ENCODE peak calls at places on chromosomes 4 and X, in eight cellular contexts. I, Q, X, A, R, O, F and M are unnamed samples.

GRCh38 chr4:183797445-183798248 is 107.5 kb upstream of the STOX2 start:
- DNase-seq in I (no peak), Q (no peak), X (peak; percentile 70), A (no peak), R (no peak), O (no peak), F (peak; percentile 60), M (no peak)

GRCh38 chr4:113899260-113900177 is 79.9 kb downstream of the ARSJ start:
- DNase-seq in I (no peak), Q (no peak), X (no peak), A (no peak), R (no peak), O (no peak), F (no peak), M (no peak)

GRCh38 chr4:142314686-142315085 is 531.4 kb downstream of the INPP4B start:
- DNase-seq in I (no peak), Q (no peak), X (no peak), A (no peak), R (no peak), O (no peak), F (no peak), M (no peak)

GRCh38 chr4:185374573-185374972 is 21.2 kb downstream of the LRP2BP start:
- DNase-seq in I (no peak), Q (no peak), X (no peak), A (no peak), R (no peak), O (no peak), F (no peak), M (no peak)

GRCh38 chr4:185740471-185740873 is 71.5 kb downstream of the SORBS2 start:
- DNase-seq in I (no peak), Q (no peak), X (no peak), A (no peak), R (no peak), O (no peak), F (no peak), M (no peak)

GRCh38 chr4:48329193-48329592 is 12.1 kb upstream of the SLAIN2 start:
- DNase-seq in I (no peak), Q (peak; percentile 32), X (no peak), A (no peak), R (no peak), O (no peak), F (no peak), M (no peak)

GRCh38 chr4:103994059-103994458 is 274.3 kb upstream of the TACR3 start:
- DNase-seq in I (no peak), Q (peak; percentile 25), X (no peak), A (no peak), R (no peak), O (no peak), F (no peak), M (no peak)

GRCh38 chr4:144591401-144591800 is 54.6 kb upstream of the HHIP start:
- DNase-seq in I (no peak), Q (peak; percentile 74), X (no peak), A (no peak), R (no peak), O (no peak), F (no peak), M (no peak)

GRCh38 chr4:11470709-11471441 is 42.2 kb upstream of the HS3ST1 start:
- DNase-seq in I (no peak), Q (no peak), X (no peak), A (no peak), R (no peak), O (no peak), F (no peak), M (no peak)

GRCh38 chr4:17552427-17552826 is 24.6 kb upstream of the LAP3 start:
- DNase-seq in I (no peak), Q (no peak), X (no peak), A (no peak), R (no peak), O (no peak), F (no peak), M (no peak)

GRCh38 chrX:21989415-21989814 is 42.7 kb upstream of the PHEX start:
- DNase-seq in I (no peak), Q (no peak), X (no peak), A (no peak), R (no peak), O (no peak), F (no peak), M (no peak)

GRCh38 chr4:23888421-23889319 is 1.2 kb downstream of the PPARGC1A start:
- DNase-seq in I (no peak), Q (no peak), X (peak; percentile 64), A (no peak), R (no peak), O (no peak), F (no peak), M (no peak)
- H3K27ac ChIP-seq in I (no peak overlapping the region), Q (no peak overlapping the region), X (peak overlapping the region; percentile 95), A (peak overlapping the region; percentile 51), R (no peak overlapping the region), O (peak overlapping the region; percentile 46), F (peak overlapping the region; percentile 95), M (peak overlapping the region; percentile 72)

GRCh38 chr4:1779588-1780382 is 13.3 kb upstream of the FGFR3 start:
- DNase-seq in I (no peak), Q (no peak), X (no peak), A (no peak), R (no peak), O (no peak), F (no peak), M (no peak)

GRCh38 chr4:1777822-1778641 is 15.1 kb upstream of the FGFR3 start:
- DNase-seq in I (peak; percentile 85), Q (peak; percentile 14), X (peak; percentile 25), A (no peak), R (no peak), O (no peak), F (no peak), M (no peak)

GRCh38 chr4:1780435-1780834 is 12.7 kb upstream of the FGFR3 start:
- DNase-seq in I (no peak), Q (no peak), X (no peak), A (no peak), R (no peak), O (no peak), F (no peak), M (no peak)

GRCh38 chr4:1776521-1777161 is 16.5 kb upstream of the FGFR3 start:
- DNase-seq in I (no peak), Q (no peak), X (no peak), A (no peak), R (no peak), O (no peak), F (no peak), M (no peak)

DNA sequence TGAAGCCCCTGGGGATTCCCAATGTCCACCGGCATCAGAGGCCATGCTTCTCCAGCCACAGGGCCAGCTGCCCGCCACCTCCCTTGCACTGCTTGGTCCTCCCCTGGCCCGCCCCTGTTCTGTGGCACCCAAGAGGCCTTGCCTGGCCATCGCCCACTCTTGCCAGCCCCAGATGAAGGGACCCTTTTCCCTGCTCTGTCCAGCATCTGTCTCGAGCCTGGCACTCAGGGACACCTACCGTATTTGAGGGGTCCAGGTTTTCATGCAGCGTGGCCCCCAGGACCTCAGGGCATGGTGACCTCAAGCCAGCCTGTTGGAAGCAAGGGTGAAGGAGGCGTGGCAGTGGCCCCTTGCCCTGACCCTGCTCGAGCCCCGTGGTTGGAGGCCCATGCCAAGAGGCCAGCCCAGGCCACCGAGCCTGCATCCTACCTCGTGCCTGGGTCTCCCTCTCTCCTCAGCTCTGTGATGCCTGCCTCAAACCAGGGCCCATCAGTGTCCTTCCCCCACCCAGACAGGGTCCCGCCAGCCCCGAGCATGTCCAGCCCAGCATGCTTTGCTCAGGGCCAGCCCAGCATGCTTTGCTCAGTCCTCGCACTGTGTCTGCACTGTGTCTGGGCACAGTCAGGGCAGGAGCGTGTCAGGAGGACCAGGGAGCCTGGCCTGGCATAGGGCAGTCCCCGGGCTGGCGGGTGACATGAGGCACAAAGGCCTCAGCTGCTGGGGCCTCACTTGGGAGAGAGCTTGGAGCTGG is 14.3 kb upstream of the FGFR3 start:
- DNase-seq in I (no peak), Q (no peak), X (no peak), A (no peak), R (no peak), O (no peak), F (no peak), M (no peak)
- H3K4me1 ChIP-seq in I (peaks cover 6% of the 10 kb centered on the region), Q (no peaks in the 10 kb centered on the region), X (peaks cover 14% of the 10 kb centered on the region), A (no peaks in the 10 kb centered on the region), R (no peaks in the 10 kb centered on the region), O (no peaks in the 10 kb centered on the region), F (no peaks in the 10 kb centered on the region), M (no peaks in the 10 kb centered on the region)

GRCh38 chr4:164116286-164116685 is 621.8 kb downstream of the TMA16 start:
- DNase-seq in I (no peak), Q (no peak), X (no peak), A (no peak), R (no peak), O (no peak), F (no peak), M (no peak)
- H3K27ac ChIP-seq in I (no peak overlapping the region), Q (no peak overlapping the region), X (no peak overlapping the region), A (no peak overlapping the region), R (no peak overlapping the region), O (no peak overlapping the region), F (no peak overlapping the region), M (no peak overlapping the region)

DNA sequence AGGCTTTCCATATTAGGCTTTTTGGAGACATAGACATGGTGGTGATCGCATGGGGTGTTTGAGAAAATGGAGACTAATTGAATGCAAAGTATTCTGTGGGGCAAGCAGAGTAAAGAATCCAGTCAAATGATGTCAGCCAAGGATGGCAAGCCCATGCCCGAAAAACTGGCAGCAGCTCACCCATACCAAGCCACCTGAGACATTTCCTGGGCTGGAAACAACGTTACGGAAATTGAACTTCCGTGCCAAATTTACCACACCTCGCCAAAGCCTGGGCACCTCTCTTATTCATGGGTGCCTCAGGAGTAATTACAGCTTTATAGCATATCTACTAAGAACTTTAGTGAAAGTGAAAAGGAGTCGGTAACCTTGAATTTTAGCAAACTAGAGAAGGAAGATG is 166.4 kb downstream of the CBR4 start:
- DNase-seq in I (no peak), Q (no peak), X (no peak), A (no peak), R (no peak), O (no peak), F (no peak), M (no peak)
- H3K4me1 ChIP-seq in I (peaks cover 79% of the 10 kb centered on the region), Q (no peaks in the 10 kb centered on the region), X (peaks cover 32% of the 10 kb centered on the region), A (peaks cover 1% of the 10 kb centered on the region), R (peaks cover 9% of the 10 kb centered on the region), O (peaks cover 96% of the 10 kb centered on the region), F (peaks cover 84% of the 10 kb centered on the region), M (peaks cover 74% of the 10 kb centered on the region)

GRCh38 chr4:102288497-102288896 is 56.8 kb downstream of the SLC39A8 start:
- DNase-seq in I (no peak), Q (no peak), X (no peak), A (no peak), R (no peak), O (no peak), F (no peak), M (no peak)
- H3K27ac ChIP-seq in I (no peak overlapping the region), Q (no peak overlapping the region), X (no peak overlapping the region), A (no peak overlapping the region), R (no peak overlapping the region), O (no peak overlapping the region), F (no peak overlapping the region), M (no peak overlapping the region)

GRCh38 chr4:143400082-143400481 is 63.4 kb downstream of the GAB1 start:
- DNase-seq in I (no peak), Q (no peak), X (no peak), A (no peak), R (no peak), O (no peak), F (no peak), M (no peak)
- H3K4me1 ChIP-seq in I (no peaks in the 10 kb centered on the region), Q (peaks cover 16% of the 10 kb centered on the region), X (peaks cover 34% of the 10 kb centered on the region), A (no peaks in the 10 kb centered on the region), R (peaks cover 27% of the 10 kb centered on the region), O (peaks cover 75% of the 10 kb centered on the region), F (peaks cover 75% of the 10 kb centered on the region), M (peaks cover 44% of the 10 kb centered on the region)